ENCODE peak calls at places on chromosomes 11 and 22, in nine cellular contexts. T is lower leg skin, U is cardiac muscle cell, H is GM12865, B is left ventricle myocardium inferior, Q is Calu3, D is IMR-90, Y is AG10803, S is heart right ventricle. I is an unnamed sample.

GRCh38 chr11:89495951-89496350 is 4.8 kb upstream of the NOX4 start:
- DNase-seq in H (no peak), U (peak; percentile 62), T (peak; percentile 32), B (peak; percentile 13), Q (no peak), S (peak; percentile 20), Y (peak; percentile 94), D (peak; percentile 93), I (no peak)

GRCh38 chr11:117934526-117935307 is 5.5 kb upstream of the TMPRSS13 start:
- DNase-seq in S (no peak), B (no peak), U (no peak), H (no peak), D (no peak), T (no peak), Q (no peak), Y (no peak), I (no peak)

GRCh38 chr11:122978303-122978620 is 3.4 kb downstream of the BSX start:
- DNase-seq in S (no peak), D (no peak), H (no peak), Q (no peak), U (no peak), T (no peak), B (no peak), Y (no peak), I (no peak)

GRCh38 chr22:31537019-31537535 is 40.7 kb downstream of the SFI1 start:
- DNase-seq in Y (no peak), S (no peak), U (peak; percentile 2), H (peak; percentile 89), T (no peak), B (no peak), D (no peak), Q (no peak), I (no peak)

GRCh38 chr11:15816996-15817395 is 539.4 kb downstream of the SOX6 start:
- DNase-seq in T (no peak), S (no peak), D (peak; percentile 28), B (no peak), H (no peak), U (no peak), Q (no peak), Y (no peak), I (no peak)

GRCh38 chr22:22348815-22349454 is 104.3 kb downstream of the VPREB1 start:
- DNase-seq in S (no peak), B (no peak), T (no peak), Q (no peak), D (no peak), Y (no peak), H (no peak), U (no peak), I (no peak)

GRCh38 chr11:38766796-38767195 is 2168.8 kb upstream of the RAG2 start:
- DNase-seq in D (no peak), B (no peak), T (no peak), S (no peak), Y (no peak), H (no peak), U (no peak), Q (no peak), I (no peak)

GRCh38 chr11:16591157-16591556 is 147.3 kb upstream of the C11orf58 start:
- DNase-seq in D (no peak), Y (no peak), B (no peak), S (no peak), T (no peak), H (no peak), Q (no peak), U (no peak), I (no peak)

GRCh38 chr11:9740202-9740881 is 76.5 kb downstream of the SWAP70 start:
- DNase-seq in D (no peak), U (no peak), Q (no peak), Y (no peak), T (no peak), S (no peak), H (peak; percentile 60), B (no peak), I (no peak)

GRCh38 chr11:8092587-8093424 is 11.8 kb downstream of the TUB start:
- DNase-seq in U (peak; percentile 80), T (peak; percentile 51), H (peak; percentile 69), Y (peak; percentile 70), B (peak; percentile 48), D (peak; percentile 66), S (peak; percentile 77), Q (peak; percentile 72), I (peak; percentile 51)

GRCh38 chr11:10550503-10550902 is 9.5 kb upstream of the RNF141 start:
- DNase-seq in H (no peak), S (no peak), Y (peak; percentile 66), T (no peak), B (no peak), D (peak; percentile 82), U (peak; percentile 23), Q (no peak), I (no peak)

GRCh38 chr11:125621995-125622394 is 3.0 kb upstream of the CHEK1 start:
- DNase-seq in S (no peak), T (no peak), U (peak; percentile 59), D (peak; percentile 77), H (no peak), Y (peak; percentile 33), Q (no peak), B (no peak), I (peak; percentile 41)

GRCh38 chr11:9577032-9577431 is 3.6 kb downstream of the WEE1 start:
- DNase-seq in Q (no peak), Y (no peak), S (no peak), U (peak; percentile 58), D (peak; percentile 73), B (no peak), H (no peak), T (no peak), I (no peak)

GRCh38 chr11:116589402-116589801 is 183.4 kb downstream of the BUD13 start:
- DNase-seq in Y (no peak), S (no peak), H (no peak), T (no peak), Q (no peak), U (no peak), D (no peak), B (no peak), I (no peak)
- TF ChIP-seq CTCF in Y (no peak), S (no peak), H (no peak), T (no peak), Q (no peak), U (no peak), D (no peak), B (no peak), I (no peak)

DNA sequence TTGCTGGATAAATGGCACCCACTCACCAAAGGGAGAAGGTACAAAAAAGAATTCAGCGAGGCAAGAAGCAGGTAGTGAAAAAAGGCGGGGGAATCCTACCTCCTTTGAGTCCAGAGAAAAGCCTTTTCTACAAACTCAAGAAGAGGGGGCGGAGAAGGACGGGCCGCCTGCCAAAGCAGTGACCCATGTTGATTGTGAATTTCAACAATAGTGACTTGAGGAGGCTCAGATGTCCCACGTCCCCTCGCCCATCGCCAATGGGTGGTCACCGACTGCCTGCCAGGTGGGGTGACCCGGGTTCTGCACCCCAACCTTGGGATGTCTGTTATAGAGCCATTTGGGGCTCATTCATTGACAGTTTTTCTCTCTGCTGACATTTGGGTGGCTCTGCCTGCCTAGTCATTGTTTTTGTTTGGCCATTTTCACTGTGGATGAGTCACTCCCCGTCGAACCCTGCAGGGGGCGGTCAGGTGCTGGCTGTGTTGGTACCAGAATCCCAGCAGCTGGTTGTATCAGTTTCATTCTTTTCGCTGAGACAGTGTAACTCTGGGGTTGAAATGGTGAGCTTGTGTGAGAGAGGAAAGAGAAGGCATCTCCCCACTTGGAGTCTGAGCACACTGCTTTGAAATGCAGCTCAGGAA is 163.4 kb upstream of the NCAM1 start:
- DNase-seq in S (no peak), Y (peak; percentile 20), U (peak; percentile 69), B (no peak), T (no peak), D (no peak), Q (peak; percentile 43), H (peak; percentile 55), I (peak; percentile 55)
- TF ChIP-seq CTCF in S (peak; percentile 31), Y (peak; percentile 50), U (peak; percentile 78), B (peak; percentile 39), T (no peak), D (peak; percentile 4), Q (no peak), H (peak; percentile 59), I (peak; percentile 83)

GRCh38 chr11:116895053-116895757 is 57.8 kb upstream of the APOA1 start:
- DNase-seq in B (no peak), D (no peak), U (peak; percentile 46), Q (no peak), S (no peak), T (no peak), H (peak; percentile 7), Y (no peak), I (peak; percentile 35)
- TF ChIP-seq CTCF in B (peak; percentile 62), D (peak; percentile 29), U (peak; percentile 62), Q (no peak), S (peak; percentile 58), T (no peak), H (peak; percentile 11), Y (peak; percentile 12), I (peak; percentile 42)

GRCh38 chr22:32674925-32675825 is 126.3 kb upstream of the TIMP3 start:
- DNase-seq in T (no peak), Y (no peak), U (peak; percentile 34), H (no peak), S (peak; percentile 40), Q (no peak), D (no peak), B (peak; percentile 36), I (peak; percentile 40)
- TF ChIP-seq CTCF in T (no peak), Y (peak; percentile 32), U (peak; percentile 29), H (no peak), S (peak; percentile 17), Q (no peak), D (peak; percentile 29), B (peak; percentile 41), I (no peak)

DNA sequence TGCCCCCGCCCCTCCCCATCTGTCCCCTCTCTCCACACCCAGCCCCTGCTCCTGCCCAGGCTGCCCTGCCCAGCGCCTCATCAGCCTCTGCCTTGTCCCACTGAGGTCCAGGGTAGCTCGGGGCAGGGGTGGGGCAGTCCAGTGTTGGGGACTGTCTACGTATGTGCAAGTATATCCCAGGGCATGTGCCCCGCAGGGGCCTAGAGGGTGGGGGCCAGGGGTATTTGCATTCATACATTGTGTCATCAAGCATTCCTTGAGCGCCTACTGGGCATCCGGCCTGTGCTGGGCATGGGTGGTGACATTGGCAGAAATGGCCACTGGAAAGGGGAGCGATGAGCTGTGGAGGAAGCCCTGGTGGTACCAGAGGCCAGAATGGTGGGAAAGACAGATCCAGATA is 17.6 kb upstream of the TAB1 start:
- DNase-seq in H (no peak), D (no peak), S (no peak), Q (no peak), Y (no peak), T (no peak), U (no peak), B (no peak), I (no peak)
- TF ChIP-seq CTCF in H (no peak), D (no peak), S (no peak), Q (no peak), Y (no peak), T (no peak), U (no peak), B (no peak), I (no peak)